ENCODE peak calls at places on chromosomes 1 and 21, in eight cellular contexts. J is HTR-8/SVneo, B is NCI-H774, X is Panc1, N is caudate nucleus, O is head of caudate nucleus, U is kidney glomerular epithelial cell, G is SW480. Z is an unnamed sample.

GRCh38 chr1:85578321-85579295 is 2.0 kb upstream of the CCN1 start:
- DNase-seq in X (peak; percentile 73), N (no peak), O (no peak), G (no peak), J (no peak), B (no peak), U (peak; percentile 85), Z (no peak)

GRCh38 chr1:81760487-81761097 is 40.1 kb upstream of the ADGRL2 start:
- DNase-seq in J (peak; percentile 1), U (peak; percentile 5), B (no peak), G (no peak), N (no peak), X (no peak), O (no peak), Z (no peak)

GRCh38 chr1:22275626-22276395 is 132.9 kb upstream of the WNT4 start:
- DNase-seq in O (peak; percentile 62), N (no peak), B (no peak), J (peak; percentile 72), X (peak; percentile 33), U (peak; percentile 45), G (peak; percentile 54), Z (no peak)

GRCh38 chr1:197268012-197268411 is at the start of gene CRB1:
- DNase-seq in J (peak; percentile 4), X (no peak), N (no peak), O (peak; percentile 39), B (no peak), U (no peak), G (no peak), Z (no peak)

GRCh38 chr1:40001456-40001855 is 39.1 kb upstream of the CAP1 start:
- DNase-seq in N (no peak), X (no peak), O (no peak), U (no peak), G (no peak), J (no peak), B (no peak), Z (no peak)

GRCh38 chr1:87131809-87132663 is 196.6 kb upstream of the LMO4 start:
- DNase-seq in O (peak; percentile 91), J (peak; percentile 75), G (peak; percentile 52), N (peak; percentile 67), B (peak; percentile 51), U (peak; percentile 64), X (peak; percentile 30), Z (no peak)

GRCh38 chr1:76425104-76425842 is 350.7 kb downstream of the ST6GALNAC3 start:
- DNase-seq in J (no peak), O (no peak), G (no peak), U (no peak), N (no peak), X (no peak), B (no peak), Z (no peak)

GRCh38 chr1:238499036-238499435 is 608.3 kb upstream of the ZP4 start:
- DNase-seq in O (no peak), B (no peak), U (no peak), G (no peak), J (no peak), N (no peak), X (no peak), Z (no peak)

GRCh38 chr1:33286451-33287185 is 30.3 kb downstream of the ZNF362 start:
- DNase-seq in O (no peak), B (no peak), J (no peak), U (no peak), N (no peak), G (no peak), X (no peak), Z (no peak)

GRCh38 chr1:207335695-207336363 is 14.4 kb downstream of the CD55 start:
- DNase-seq in N (no peak), X (no peak), U (no peak), G (no peak), O (no peak), J (no peak), B (no peak), Z (no peak)

GRCh38 chr21:29145837-29146453 is 15.5 kb downstream of the MAP3K7CL start:
- DNase-seq in B (no peak), N (no peak), X (no peak), U (no peak), G (no peak), J (no peak), O (no peak), Z (no peak)

GRCh38 chr1:227732586-227733308 is 2.4 kb downstream of the JMJD4 start:
- DNase-seq in O (no peak), U (no peak), J (no peak), X (no peak), B (no peak), N (no peak), G (no peak), Z (no peak)

GRCh38 chr21:39597595-39598185 is 15.1 kb upstream of the B3GALT5 start:
- DNase-seq in G (no peak), X (no peak), U (no peak), J (no peak), B (no peak), N (no peak), O (no peak), Z (no peak)

GRCh38 chr1:8911416-8912309 is 33.2 kb upstream of the ENO1 start:
- DNase-seq in U (no peak), N (no peak), O (no peak), G (no peak), B (no peak), J (no peak), X (no peak), Z (no peak)

GRCh38 chr1:19765623-19766022 is 34.1 kb downstream of the TMCO4 start:
- DNase-seq in U (peak; percentile 87), N (no peak), G (peak; percentile 33), O (peak; percentile 49), B (no peak), J (peak; percentile 84), X (no peak), Z (peak; percentile 83)

GRCh38 chr1:11178021-11179015 is 10.8 kb upstream of the ANGPTL7 start:
- DNase-seq in B (no peak), N (no peak), J (no peak), G (no peak), U (peak; percentile 52), O (no peak), X (no peak), Z (no peak)

GRCh38 chr1:87024936-87025537 is 110.6 kb downstream of the HS2ST1 start:
- DNase-seq in J (peak; percentile 22), X (peak; percentile 47), B (peak; percentile 2), G (peak; percentile 40), N (no peak), U (peak; percentile 12), O (no peak), Z (peak; percentile 1)

GRCh38 chr1:15031251-15031930 is 122.2 kb upstream of the TMEM51 start:
- DNase-seq in G (peak; percentile 30), B (no peak), O (no peak), J (no peak), N (no peak), U (peak; percentile 33), X (no peak), Z (no peak)